ENCODE peak calls at places on chromosomes 7 and 10, in seven cellular contexts. I is H9, O is IMR-90, Y is trophoblast cell, W is neuronal stem cell, X is mesendoderm, R is H1. C is an unnamed sample.

GRCh38 chr10:33114451-33114944 is 156.5 kb upstream of the ITGB1 start:
- DNase-seq in I (no peak), O (peak; percentile 67), Y (peak; percentile 67), W (no peak), X (no peak), R (no peak), C (no peak)

GRCh38 chr10:87639493-87639892 is 20.2 kb upstream of the PAPSS2 start:
- DNase-seq in I (no peak), O (no peak), Y (no peak), W (no peak), X (peak; percentile 85), R (no peak), C (no peak)

GRCh38 chr10:11017575-11018425 is at the start of gene CELF2:
- DNase-seq in I (peak; percentile 82), O (no peak), Y (peak; percentile 23), W (peak; percentile 65), X (peak; percentile 81), R (peak; percentile 87), C (peak; percentile 29)

GRCh38 chr7:27952393-27953290 is 212.7 kb downstream of the TAX1BP1 start:
- DNase-seq in I (no peak), O (peak; percentile 57), Y (no peak), W (no peak), X (no peak), R (no peak), C (no peak)

GRCh38 chr10:35372329-35372728 is 36.0 kb downstream of the CCNY start:
- DNase-seq in I (no peak), O (no peak), Y (peak; percentile 20), W (no peak), X (no peak), R (no peak), C (peak; percentile 86)

GRCh38 chr10:36451391-36451790 is 674.0 kb upstream of the ANKRD30A start:
- DNase-seq in I (no peak), O (no peak), Y (peak; percentile 80), W (no peak), X (no peak), R (no peak), C (no peak)

GRCh38 chr10:28711776-28712175 is 34.5 kb downstream of the BAMBI start:
- DNase-seq in I (no peak), O (no peak), Y (peak; percentile 87), W (no peak), X (no peak), R (no peak), C (no peak)

GRCh38 chr7:37448057-37448636 is 517 bp downstream of the ELMO1 start:
- DNase-seq in I (peak; percentile 40), O (no peak), Y (peak; percentile 31), W (no peak), X (peak; percentile 41), R (no peak), C (no peak)

GRCh38 chr10:29191674-29192073 is 97.2 kb upstream of the LYZL1 start:
- DNase-seq in I (no peak), O (peak; percentile 28), Y (no peak), W (no peak), X (no peak), R (no peak), C (peak; percentile 84)

GRCh38 chr7:37439282-37440021 is 9.2 kb downstream of the ELMO1 start:
- DNase-seq in I (no peak), O (no peak), Y (no peak), W (no peak), X (no peak), R (no peak), C (no peak)

GRCh38 chr7:6306471-6306870 is 34.0 kb upstream of the CYTH3 start:
- DNase-seq in I (no peak), O (peak; percentile 74), Y (peak; percentile 95), W (no peak), X (no peak), R (no peak), C (peak; percentile 43)

GRCh38 chr7:88243345-88243909 is 23.6 kb upstream of the SRI start:
- DNase-seq in I (peak; percentile 34), O (peak; percentile 44), Y (peak; percentile 89), W (peak; percentile 5), X (peak; percentile 83), R (peak; percentile 45), C (peak; percentile 43)

GRCh38 chr7:100612730-100613446 is 548 bp downstream of the MOSPD3 start:
- DNase-seq in I (peak; percentile 62), O (no peak), Y (peak; percentile 7), W (no peak), X (no peak), R (peak; percentile 57), C (peak; percentile 22)

GRCh38 chr7:114229251-114229650 is 185.4 kb upstream of the FOXP2 start:
- DNase-seq in I (no peak), O (peak; percentile 20), Y (peak; percentile 53), W (no peak), X (peak; percentile 43), R (no peak), C (no peak)

GRCh38 chr7:102412548-102412947 is 16.4 kb downstream of the PRKRIP1 start:
- DNase-seq in I (peak; percentile 53), O (peak; percentile 13), Y (peak; percentile 31), W (no peak), X (peak; percentile 47), R (peak; percentile 76), C (peak; percentile 28)

GRCh38 chr7:29177963-29178612 is 16.5 kb upstream of the CHN2 start:
- DNase-seq in I (no peak), O (no peak), Y (peak; percentile 72), W (no peak), X (no peak), R (no peak), C (peak; percentile 61)

GRCh38 chr10:34717429-34717828 is 97.7 kb downstream of the PARD3 start:
- DNase-seq in I (no peak), O (no peak), Y (no peak), W (no peak), X (no peak), R (no peak), C (peak; percentile 23)

GRCh38 chr7:3974329-3974728 is 673.3 kb downstream of the SDK1 start:
- DNase-seq in I (no peak), O (no peak), Y (no peak), W (no peak), X (no peak), R (no peak), C (no peak)

GRCh38 chr7:3978839-3979238 is 677.8 kb downstream of the SDK1 start:
- DNase-seq in I (no peak), O (no peak), Y (no peak), W (no peak), X (no peak), R (no peak), C (no peak)

GRCh38 chr7:3975371-3975770 is 674.3 kb downstream of the SDK1 start:
- DNase-seq in I (no peak), O (no peak), Y (no peak), W (no peak), X (no peak), R (no peak), C (no peak)

GRCh38 chr7:3979956-3980643 is 679.0 kb downstream of the SDK1 start:
- DNase-seq in I (no peak), O (no peak), Y (peak; percentile 59), W (no peak), X (peak; percentile 92), R (no peak), C (no peak)

DNA sequence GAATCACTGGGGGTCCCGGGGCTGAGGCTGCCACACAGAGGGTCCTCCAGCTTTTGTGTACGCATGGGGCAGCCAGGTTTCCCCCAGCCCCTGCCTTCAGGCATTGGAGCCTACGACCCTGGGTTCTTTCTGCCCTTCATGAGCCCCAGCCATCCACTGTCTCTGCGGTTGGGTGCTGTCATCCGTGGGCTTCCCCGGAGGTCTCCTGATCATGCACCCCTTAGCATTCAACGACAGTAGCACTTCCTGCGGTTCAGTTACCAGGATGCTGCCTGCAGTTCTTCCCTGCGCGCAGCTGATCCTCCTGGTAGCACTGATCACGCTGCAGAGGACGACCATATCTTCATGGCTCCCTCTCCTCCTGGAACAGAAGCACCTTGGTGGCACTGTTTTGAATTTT is 676.3 kb downstream of the SDK1 start:
- DNase-seq in I (no peak), O (no peak), Y (no peak), W (no peak), X (no peak), R (no peak), C (no peak)
- H3K23ac ChIP-seq in I (no peak overlapping the region), O (no peak overlapping the region), Y (no peak overlapping the region), W (no peak overlapping the region), X (no peak overlapping the region), R (no peak overlapping the region), C (no peak overlapping the region)

GRCh38 chr10:73781548-73781878 is 335 bp upstream of the CHCHD1 start:
- DNase-seq in I (no peak), O (no peak), Y (no peak), W (no peak), X (no peak), R (no peak), C (no peak)
- H2BK120ac ChIP-seq in I (peak overlapping the region; percentile 61), O (no peak overlapping the region), Y (peak overlapping the region; percentile 55), W (no peak overlapping the region), X (no peak overlapping the region), R (no peak overlapping the region), C (no peak overlapping the region)

DNA sequence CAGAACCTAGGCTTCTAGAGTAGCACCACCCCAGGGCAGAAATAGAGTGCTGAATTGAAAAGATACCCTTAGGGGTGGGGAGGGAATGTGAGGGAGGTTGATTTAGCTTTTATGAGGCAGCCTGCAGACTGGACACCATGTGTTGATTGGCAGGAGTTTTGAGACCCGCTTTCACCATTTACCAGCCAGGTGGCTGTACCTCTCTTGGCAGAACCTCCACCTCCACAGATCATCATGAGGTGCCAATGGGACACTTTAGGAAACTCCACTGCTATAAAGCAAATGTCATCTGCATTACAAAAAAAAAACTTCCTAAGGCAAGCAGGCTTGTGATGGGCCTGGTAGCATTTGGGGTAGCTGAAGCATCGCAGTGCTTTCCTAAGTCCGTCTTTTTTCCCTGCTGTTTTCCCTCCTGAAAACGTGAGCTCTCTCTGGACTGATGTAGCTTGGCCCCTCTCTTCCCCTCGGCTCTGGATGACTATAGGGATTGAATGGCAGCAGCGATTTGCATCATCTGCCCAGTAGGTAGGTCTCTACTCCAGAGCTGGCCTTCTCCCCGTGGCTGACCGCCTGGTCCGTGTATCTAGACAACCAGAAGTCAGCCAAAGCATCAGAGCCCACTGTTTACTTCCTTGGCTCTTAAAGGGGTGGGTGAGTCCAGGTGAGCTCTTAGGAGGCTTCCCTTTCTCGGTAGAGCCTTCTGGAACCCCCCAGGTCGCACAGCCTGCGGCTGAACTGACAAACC is 1.3 kb downstream of the PCBD1 start:
- DNase-seq in I (no peak), O (no peak), Y (no peak), W (no peak), X (peak; percentile 30), R (no peak), C (no peak)
- H3K9ac ChIP-seq in I (no peak overlapping the region), O (peak overlapping the region; percentile 83), Y (no peak overlapping the region), W (no peak overlapping the region), X (peak overlapping the region; percentile 93), R (no peak overlapping the region), C (peak overlapping the region; percentile 83)

GRCh38 chr10:50653142-50653541 is 29.4 kb upstream of the SGMS1 start:
- DNase-seq in I (no peak), O (peak; percentile 47), Y (peak; percentile 41), W (no peak), X (no peak), R (no peak), C (peak; percentile 28)

GRCh38 chr10:50653758-50654157 is 30.0 kb upstream of the SGMS1 start:
- DNase-seq in I (no peak), O (no peak), Y (peak; percentile 45), W (no peak), X (no peak), R (no peak), C (no peak)

DNA sequence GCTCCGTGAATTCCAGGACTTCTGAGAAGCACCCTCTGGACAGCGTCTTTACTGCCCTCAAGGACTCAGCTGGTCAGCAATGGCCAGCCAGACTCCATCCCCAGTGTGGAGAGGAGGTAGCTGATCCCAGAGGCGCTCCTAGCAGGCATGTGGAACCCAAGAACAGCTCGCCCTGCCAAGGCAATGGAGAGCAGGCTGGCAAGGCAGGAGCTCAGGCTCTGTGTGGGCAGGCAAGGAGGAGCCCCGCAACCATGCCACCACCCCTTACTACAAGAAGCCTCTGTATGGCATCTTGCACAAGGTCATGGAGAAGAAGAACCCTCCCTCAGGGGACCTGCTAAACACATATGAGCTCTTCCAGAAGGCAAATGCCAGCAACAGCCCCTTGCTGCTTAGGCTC is 34.4 kb upstream of the SGMS1 start:
- DNase-seq in I (no peak), O (no peak), Y (no peak), W (no peak), X (no peak), R (no peak), C (no peak)
- H3K23ac ChIP-seq in I (no peak overlapping the region), O (no peak overlapping the region), Y (no peak overlapping the region), W (no peak overlapping the region), X (no peak overlapping the region), R (no peak overlapping the region), C (no peak overlapping the region)